ENCODE peak calls at places on chromosomes 1 and 21, in five cellular contexts. One of them, this sample, is unnamed.

GRCh38 chr1:237732657-237733056 is 158.1 kb downstream of the ZP4 start:
- DNase-seq in lung microvascular endothelial cell: no peak
- DNase-seq in NCI-H446: no peak
- DNase-seq in glomerular endothelial cell: no peak
- DNase-seq in RPMI8226: no peak
- DNase-seq in this sample: no peak

GRCh38 chr1:233005703-233006102 is 55.3 kb downstream of the NTPCR start:
- DNase-seq in lung microvascular endothelial cell: peak
- DNase-seq in glomerular endothelial cell: no peak
- DNase-seq in RPMI8226: no peak
- DNase-seq in NCI-H446: no peak
- DNase-seq in this sample: no peak

GRCh38 chr1:29124366-29125236 is 898 bp upstream of the TMEM200B start:
- DNase-seq in glomerular endothelial cell: no peak
- DNase-seq in RPMI8226: peak
- DNase-seq in lung microvascular endothelial cell: peak
- DNase-seq in NCI-H446: no peak
- DNase-seq in this sample: no peak

GRCh38 chr21:33682992-33683627 is 40.8 kb downstream of the ITSN1 start:
- DNase-seq in NCI-H446: no peak
- DNase-seq in glomerular endothelial cell: peak
- DNase-seq in RPMI8226: no peak
- DNase-seq in lung microvascular endothelial cell: no peak
- DNase-seq in this sample: no peak

GRCh38 chr1:25856856-25857255 is 2.4 kb downstream of the AUNIP start:
- DNase-seq in NCI-H446: no peak
- DNase-seq in lung microvascular endothelial cell: no peak
- DNase-seq in glomerular endothelial cell: no peak
- DNase-seq in RPMI8226: no peak
- DNase-seq in this sample: no peak

GRCh38 chr1:107003972-107004371 is 52.5 kb upstream of the PRMT6 start:
- DNase-seq in RPMI8226: no peak
- DNase-seq in lung microvascular endothelial cell: peak
- DNase-seq in glomerular endothelial cell: no peak
- DNase-seq in NCI-H446: no peak
- DNase-seq in this sample: no peak

GRCh38 chr1:90707363-90707710 is 9.8 kb downstream of the BARHL2 start:
- DNase-seq in lung microvascular endothelial cell: peak
- DNase-seq in glomerular endothelial cell: no peak
- DNase-seq in NCI-H446: no peak
- DNase-seq in RPMI8226: no peak
- DNase-seq in this sample: no peak

GRCh38 chr1:39082140-39082799 is 56.1 kb downstream of the NDUFS5 start:
- DNase-seq in lung microvascular endothelial cell: no peak
- DNase-seq in RPMI8226: no peak
- DNase-seq in glomerular endothelial cell: no peak
- DNase-seq in NCI-H446: no peak
- DNase-seq in this sample: no peak

GRCh38 chr1:12477936-12478611 is 139.9 kb downstream of the DHRS3 start:
- DNase-seq in NCI-H446: no peak
- DNase-seq in lung microvascular endothelial cell: peak
- DNase-seq in RPMI8226: no peak
- DNase-seq in glomerular endothelial cell: peak
- DNase-seq in this sample: no peak

GRCh38 chr1:159765806-159766205 is 15.0 kb upstream of the DUSP23 start:
- DNase-seq in NCI-H446: no peak
- DNase-seq in RPMI8226: no peak
- DNase-seq in glomerular endothelial cell: no peak
- DNase-seq in lung microvascular endothelial cell: no peak
- DNase-seq in this sample: no peak

GRCh38 chr21:44764319-44765230 is 37.0 kb downstream of the UBE2G2 start:
- DNase-seq in lung microvascular endothelial cell: no peak
- DNase-seq in RPMI8226: no peak
- DNase-seq in NCI-H446: no peak
- DNase-seq in glomerular endothelial cell: no peak
- DNase-seq in this sample: no peak

GRCh38 chr1:227937031-227937430 is 10.7 kb downstream of the WNT9A start:
- DNase-seq in RPMI8226: no peak
- DNase-seq in glomerular endothelial cell: no peak
- DNase-seq in NCI-H446: no peak
- DNase-seq in lung microvascular endothelial cell: no peak
- DNase-seq in this sample: no peak

GRCh38 chr21:44880762-44881585 is 7.5 kb upstream of the PTTG1IP start:
- DNase-seq in glomerular endothelial cell: no peak
- DNase-seq in NCI-H446: no peak
- DNase-seq in lung microvascular endothelial cell: peak
- DNase-seq in RPMI8226: peak
- DNase-seq in this sample: peak

GRCh38 chr1:79845951-79846350 is 839.4 kb upstream of the ADGRL4 start:
- DNase-seq in RPMI8226: no peak
- DNase-seq in lung microvascular endothelial cell: no peak
- DNase-seq in NCI-H446: no peak
- DNase-seq in glomerular endothelial cell: no peak
- DNase-seq in this sample: no peak

GRCh38 chr1:155038602-155039307 is 5.1 kb downstream of the DCST1 start:
- DNase-seq in glomerular endothelial cell: no peak
- DNase-seq in RPMI8226: peak
- DNase-seq in NCI-H446: no peak
- DNase-seq in lung microvascular endothelial cell: no peak
- DNase-seq in this sample: no peak

GRCh38 chr21:41043008-41043407 is 125.0 kb upstream of the BACE2 start:
- DNase-seq in lung microvascular endothelial cell: no peak
- DNase-seq in NCI-H446: no peak
- DNase-seq in RPMI8226: peak
- DNase-seq in glomerular endothelial cell: no peak
- DNase-seq in this sample: no peak

GRCh38 chr1:77134359-77134758 is 84.9 kb downstream of the PIGK start:
- DNase-seq in RPMI8226: no peak
- DNase-seq in lung microvascular endothelial cell: peak
- DNase-seq in NCI-H446: no peak
- DNase-seq in glomerular endothelial cell: no peak
- DNase-seq in this sample: no peak

GRCh38 chr1:78254517-78254916 is 208.8 kb downstream of the GIPC2 start:
- DNase-seq in NCI-H446: no peak
- DNase-seq in lung microvascular endothelial cell: no peak
- DNase-seq in glomerular endothelial cell: no peak
- DNase-seq in RPMI8226: no peak
- DNase-seq in this sample: no peak

GRCh38 chr1:154427173-154428139 is 22.3 kb downstream of the IL6R start:
- DNase-seq in glomerular endothelial cell: no peak
- DNase-seq in RPMI8226: peak
- DNase-seq in NCI-H446: peak
- DNase-seq in lung microvascular endothelial cell: peak
- DNase-seq in this sample: no peak

GRCh38 chr1:220702733-220703704 is 12.9 kb downstream of the C1orf115 start:
- DNase-seq in NCI-H446: no peak
- DNase-seq in RPMI8226: no peak
- DNase-seq in lung microvascular endothelial cell: peak
- DNase-seq in glomerular endothelial cell: no peak
- DNase-seq in this sample: no peak

GRCh38 chr1:240018617-240019016 is 73.1 kb upstream of the FMN2 start:
- DNase-seq in RPMI8226: no peak
- DNase-seq in lung microvascular endothelial cell: no peak
- DNase-seq in NCI-H446: no peak
- DNase-seq in glomerular endothelial cell: no peak
- DNase-seq in this sample: no peak

GRCh38 chr1:229127301-229127700 is 143.6 kb upstream of the RAB4A start:
- DNase-seq in NCI-H446: no peak
- DNase-seq in glomerular endothelial cell: no peak
- DNase-seq in lung microvascular endothelial cell: no peak
- DNase-seq in RPMI8226: peak
- DNase-seq in this sample: peak

GRCh38 chr1:161305872-161306519 is 3.8 kb downstream of the MPZ start:
- DNase-seq in NCI-H446: no peak
- DNase-seq in lung microvascular endothelial cell: peak
- DNase-seq in RPMI8226: peak
- DNase-seq in glomerular endothelial cell: no peak
- DNase-seq in this sample: peak

GRCh38 chr1:200889571-200889970 is 5.1 kb upstream of the INAVA start:
- DNase-seq in NCI-H446: no peak
- DNase-seq in glomerular endothelial cell: no peak
- DNase-seq in RPMI8226: no peak
- DNase-seq in lung microvascular endothelial cell: no peak
- DNase-seq in this sample: no peak

GRCh38 chr1:165887877-165888551 is 60.6 kb downstream of the UCK2 start:
- DNase-seq in NCI-H446: no peak
- DNase-seq in lung microvascular endothelial cell: no peak
- DNase-seq in glomerular endothelial cell: no peak
- DNase-seq in RPMI8226: no peak
- DNase-seq in this sample: no peak

GRCh38 chr1:179366093-179366800 is 476 bp downstream of the AXDND1 start:
- DNase-seq in glomerular endothelial cell: no peak
- DNase-seq in NCI-H446: no peak
- DNase-seq in RPMI8226: peak
- DNase-seq in lung microvascular endothelial cell: peak
- DNase-seq in this sample: no peak